ENCODE peak calls at places on chromosomes 13 and 19, in seven cellular contexts. E is activated CD4-positive, alpha-beta T cell treated with anti-CD3 and anti-CD28 coated beads, Interleukin-2, amount 10 ng/mL, durations not matched to agents 7 days and 5 days; P is activated CD4-positive, CD25-positive, alpha-beta regulatory T cell treated with anti-CD3 and anti-CD28 coated beads, Interleukin-2, amount 50 U/mL, for 16 hours; S is activated naive CD8-positive, alpha-beta T cell treated with anti-CD3 and anti-CD28 coated beads, Interleukin-2, amount 50 U/mL, for 24 hours; Q is aorta; I is left colon; H is activated naive CD4-positive, alpha-beta T cell treated with anti-CD3 and anti-CD28 coated beads, Interleukin-2, amount 50 U/mL, for 72 hours. M is an unnamed sample.

GRCh38 chr19:17993076-17993813 is 14.7 kb upstream of the ARRDC2 start:
- DNase-seq in H (no peak), Q (no peak), E (no peak), P (no peak), S (no peak), I (no peak), M (no peak)

GRCh38 chr13:22049384-22049783 is 378.5 kb downstream of the FGF9 start:
- DNase-seq in I (no peak), Q (no peak), E (no peak), S (no peak), P (no peak), H (no peak), M (no peak)

GRCh38 chr13:96544965-96545364 is 449.3 kb downstream of the OXGR1 start:
- DNase-seq in S (no peak), E (no peak), I (no peak), P (no peak), H (no peak), Q (no peak), M (no peak)

GRCh38 chr13:42466123-42466522 is 107.8 kb upstream of the TNFSF11 start:
- DNase-seq in S (no peak), P (no peak), Q (no peak), E (no peak), H (no peak), I (no peak), M (peak)

GRCh38 chr19:3024870-3025515 is 4.1 kb downstream of the TLE2 start:
- DNase-seq in P (no peak), S (no peak), E (no peak), Q (no peak), H (no peak), I (peak), M (no peak)

GRCh38 chr13:32940601-32941000 is 75.6 kb upstream of the KL start:
- DNase-seq in P (no peak), E (no peak), Q (no peak), S (no peak), H (no peak), I (peak), M (no peak)

GRCh38 chr13:110893571-110893970 is 21.3 kb downstream of the ANKRD10 start:
- DNase-seq in E (no peak), I (no peak), P (no peak), S (no peak), Q (no peak), H (no peak), M (no peak)

GRCh38 chr13:51249767-51250741 is 27.9 kb downstream of the FAM124A start:
- DNase-seq in E (no peak), I (no peak), H (no peak), Q (no peak), S (no peak), P (no peak), M (peak)

GRCh38 chr19:30449673-30450072 is 77.5 kb downstream of the ZNF536 start:
- DNase-seq in H (no peak), I (no peak), S (no peak), Q (no peak), E (no peak), P (no peak), M (no peak)

GRCh38 chr13:100532836-100533435 is 55.7 kb downstream of the GGACT start:
- DNase-seq in Q (no peak), S (no peak), E (no peak), H (no peak), I (no peak), P (no peak), M (no peak)

GRCh38 chr13:113802090-113802531 is 43.1 kb downstream of the TMEM255B start:
- DNase-seq in Q (peak), S (no peak), P (no peak), E (no peak), H (no peak), I (no peak), M (no peak)

GRCh38 chr13:113187263-113187669 is 21.2 kb downstream of the PCID2 start:
- DNase-seq in Q (peak), I (peak), P (no peak), E (no peak), H (peak), S (peak), M (no peak)

M was measured in NAMALWA.